ENCODE peak calls at places on chromosomes 3 and 15, in eight cellular contexts. Y is HS-5; D is DMS79; X is AG09309; S is natural killer cell; M is activated CD8-positive, alpha-beta memory T cell treated with anti-CD3 and anti-CD28 coated beads, Interleukin-2, amount 50 U/mL, for 48 hours; V is activated T-cell treated with anti-CD3 and anti-CD28 coated beads, Interleukin-2, amount 50 U/mL, for 1 hour; J is GM23248. Z is an unnamed sample.

GRCh38 chr15:67003586-67003985 is 61.8 kb upstream of the SMAD3 start:
- DNase-seq in Y (no peak), S (no peak), J (peak), X (no peak), V (no peak), D (no peak), M (no peak), Z (peak)

GRCh38 chr3:128194843-128195242 is 41.6 kb downstream of the EEFSEC start:
- DNase-seq in S (no peak), M (no peak), X (no peak), D (no peak), Y (no peak), J (no peak), V (no peak), Z (no peak)

GRCh38 chr3:58161435-58162398 is 49.1 kb downstream of the DNASE1L3 start:
- DNase-seq in S (no peak), J (peak), D (no peak), X (peak), V (no peak), Y (peak), M (no peak), Z (peak)

GRCh38 chr15:41499109-41499851 is 5.6 kb downstream of the ITPKA start:
- DNase-seq in X (no peak), D (no peak), Y (no peak), J (peak), S (no peak), V (no peak), M (no peak), Z (peak)

GRCh38 chr3:195881276-195881988 is 26.9 kb downstream of the TNK2 start:
- DNase-seq in M (no peak), X (no peak), V (no peak), D (no peak), Y (no peak), J (no peak), S (no peak), Z (no peak)

GRCh38 chr3:130850846-130851245 is 43.0 kb upstream of the ATP2C1 start:
- DNase-seq in D (no peak), J (no peak), X (no peak), V (no peak), S (no peak), Y (no peak), M (no peak), Z (peak)

GRCh38 chr3:53753518-53754183 is 92.6 kb downstream of the CHDH start:
- DNase-seq in Y (no peak), M (no peak), D (no peak), S (no peak), V (no peak), X (no peak), J (no peak), Z (peak)

GRCh38 chr3:86047329-86047625 is 943.7 kb downstream of the VGLL3 start:
- DNase-seq in X (no peak), Y (no peak), D (no peak), V (no peak), S (no peak), J (no peak), M (no peak), Z (no peak)

GRCh38 chr3:35448121-35448520 is 191.2 kb upstream of the ARPP21 start:
- DNase-seq in X (no peak), S (no peak), J (no peak), V (no peak), M (no peak), D (no peak), Y (no peak), Z (no peak)

GRCh38 chr3:58526124-58526957 is 10.6 kb downstream of the ACOX2 start:
- DNase-seq in S (no peak), V (no peak), X (peak), J (peak), D (no peak), M (no peak), Y (peak), Z (peak)

GRCh38 chr3:89340431-89340830 is 233.0 kb downstream of the EPHA3 start:
- DNase-seq in S (no peak), Y (no peak), M (no peak), D (no peak), J (no peak), X (no peak), V (no peak), Z (no peak)

GRCh38 chr3:33789183-33789954 is 9.1 kb upstream of the PDCD6IP start:
- DNase-seq in V (no peak), X (no peak), S (no peak), M (no peak), D (no peak), J (no peak), Y (no peak), Z (no peak)

GRCh38 chr15:51310064-51310463 is 28.3 kb downstream of the CYP19A1 start:
- DNase-seq in D (no peak), Y (peak), S (no peak), X (peak), V (no peak), J (peak), M (no peak), Z (no peak)

GRCh38 chr3:108474581-108474980 is 35.8 kb downstream of the MYH15 start:
- DNase-seq in J (no peak), D (no peak), V (no peak), M (no peak), S (no peak), Y (no peak), X (no peak), Z (peak)

GRCh38 chr3:150184426-150185071 is 213.9 kb upstream of the PFN2 start:
- DNase-seq in M (no peak), X (no peak), S (no peak), D (no peak), J (peak), Y (peak), V (no peak), Z (no peak)

GRCh38 chr3:165883866-165884478 is 46.7 kb upstream of the BCHE start:
- DNase-seq in Y (no peak), S (no peak), V (no peak), X (no peak), D (no peak), M (no peak), J (no peak), Z (peak)

GRCh38 chr3:19885468-19885867 is 48.5 kb downstream of the EFHB start:
- DNase-seq in X (no peak), V (no peak), M (no peak), J (peak), D (no peak), Y (no peak), S (no peak), Z (no peak)

GRCh38 chr3:101674518-101674917 is 2.4 kb downstream of the ZBTB11 start:
- DNase-seq in X (no peak), S (no peak), M (no peak), Y (no peak), V (no peak), D (no peak), J (no peak), Z (no peak)

GRCh38 chr3:49611291-49611690 is 57.0 kb downstream of the BSN start:
- DNase-seq in M (no peak), Y (no peak), J (no peak), X (no peak), D (no peak), S (no peak), V (no peak), Z (no peak)

GRCh38 chr15:86157929-86158328 is 78.3 kb downstream of the AGBL1 start:
- DNase-seq in X (no peak), D (no peak), M (no peak), J (no peak), V (no peak), Y (no peak), S (no peak), Z (no peak)

GRCh38 chr3:134029734-134030381 is at the start of gene SLCO2A1:
- DNase-seq in M (no peak), X (no peak), Y (no peak), J (peak), S (no peak), V (no peak), D (peak), Z (peak)

GRCh38 chr15:70062321-70062956 is 35.3 kb downstream of the TLE3 start:
- DNase-seq in M (no peak), V (peak), D (peak), X (peak), S (no peak), J (no peak), Y (no peak), Z (peak)

GRCh38 chr3:64916937-64917336 is 229.1 kb upstream of the ADAMTS9 start:
- DNase-seq in V (no peak), X (no peak), M (no peak), S (no peak), D (no peak), Y (no peak), J (no peak), Z (no peak)

GRCh38 chr15:73948982-73949381 is 22.7 kb downstream of the LOXL1 start:
- DNase-seq in X (no peak), M (no peak), S (no peak), D (no peak), J (no peak), V (no peak), Y (no peak), Z (no peak)

Z was measured in Daoy.